ENCODE peak calls at places on chromosomes 6 and 20, in ten cellular contexts. H is uterus; D is mesendoderm; K is ELF-1; J is stimulated activated CD4-positive, alpha-beta T cell treated with anti-CD3 and anti-CD28 coated beads, Interleukin-15, amount 100 ng/mL, for 48 hours; L is ELR; V is HTR-8/SVneo; R is activated T-cell treated with anti-CD3 and anti-CD28 coated beads for 24 hours; M is thoracic aorta; I is activated CD8-positive, alpha-beta T cell treated with anti-CD3 and anti-CD28 coated beads for 36 hours. P is an unnamed sample.

GRCh38 chr6:36301085-36301658 is 31.3 kb downstream of the PNPLA1 start:
- DNase-seq in V (no peak), K (no peak), H (no peak), D (no peak), R (no peak), I (no peak), M (no peak), J (no peak), L (no peak), P (no peak)

GRCh38 chr6:7111095-7111690 is 3.4 kb downstream of the RREB1 start:
- DNase-seq in M (no peak), H (no peak), L (no peak), I (no peak), V (no peak), D (no peak), K (no peak), R (no peak), J (no peak), P (no peak)

GRCh38 chr6:41427642-41428401 is 92.4 kb downstream of the NCR2 start:
- DNase-seq in R (no peak), L (peak), K (peak), J (no peak), I (peak), M (no peak), D (peak), H (peak), V (no peak), P (no peak)

GRCh38 chr6:18405477-18406293 is 18.5 kb downstream of the RNF144B start:
- DNase-seq in V (peak), J (no peak), L (peak), K (no peak), R (no peak), H (no peak), I (no peak), D (peak), M (no peak), P (no peak)

GRCh38 chr6:72140795-72141194 is 254.4 kb downstream of the RIMS1 start:
- DNase-seq in H (no peak), L (peak), K (no peak), M (no peak), R (no peak), I (no peak), V (peak), J (no peak), D (peak), P (no peak)

GRCh38 chr6:157823001-157823522 is at the start of gene SNX9:
- DNase-seq in I (peak), H (peak), R (peak), D (peak), V (peak), L (peak), K (peak), M (no peak), J (peak), P (peak)

GRCh38 chr6:87919001-87919400 is 128.6 kb upstream of the SPACA1 start:
- DNase-seq in M (no peak), I (no peak), D (no peak), H (no peak), J (no peak), L (no peak), R (no peak), K (no peak), V (no peak), P (no peak)

GRCh38 chr6:89022747-89023289 is 57.7 kb upstream of the PNRC1 start:
- DNase-seq in R (no peak), L (peak), H (no peak), J (no peak), K (no peak), D (no peak), I (no peak), M (no peak), V (no peak), P (peak)

GRCh38 chr6:112116215-112116614 is 28.8 kb downstream of the FAM229B start:
- DNase-seq in H (no peak), I (no peak), K (no peak), J (no peak), R (no peak), D (peak), V (no peak), M (no peak), L (no peak), P (no peak)

GRCh38 chr6:25026723-25027122 is 91.0 kb upstream of the RIPOR2 start:
- DNase-seq in M (no peak), J (no peak), R (no peak), V (no peak), K (no peak), L (no peak), H (no peak), I (no peak), D (peak), P (no peak)

GRCh38 chr20:46139908-46140482 is 21.9 kb downstream of the CD40 start:
- DNase-seq in D (no peak), L (no peak), H (no peak), M (no peak), R (no peak), K (no peak), J (no peak), I (no peak), V (no peak), P (no peak)

GRCh38 chr20:37228656-37229055 is 33.0 kb downstream of the GHRH start:
- DNase-seq in M (no peak), L (no peak), R (no peak), D (no peak), H (no peak), I (no peak), J (no peak), K (no peak), V (no peak), P (no peak)

P was measured in COLO829.